ENCODE peak calls at places on chromosomes 7 and 10, in six cellular contexts. G is IMR-90, M is cardiac muscle cell, N is HFF-Myc, O is GM20000, R is fibroblast of mammary gland. J is an unnamed sample.
A peak's percentile ranks its signal among the peaks of the same experiment; 100 is the strongest.

GRCh38 chr10:20615395-20615794 is 281.7 kb downstream of the NEBL start:
- DNase-seq in N (no peak), R (no peak), O (no peak), G (no peak), M (no peak), J (no peak)

GRCh38 chr7:121049028-121049791 is 60.7 kb downstream of the CPED1 start:
- DNase-seq in M (no peak), N (no peak), G (peak; percentile 23), O (no peak), R (no peak), J (no peak)

GRCh38 chr7:107384025-107384424 is 85.8 kb upstream of the GPR22 start:
- DNase-seq in M (no peak), G (no peak), O (no peak), R (no peak), N (no peak), J (no peak)

GRCh38 chr7:7970113-7970619 is 1.6 kb downstream of the GLCCI1 start:
- DNase-seq in O (no peak), R (no peak), M (no peak), G (no peak), N (no peak), J (no peak)

GRCh38 chr7:136870799-136871487 is 2.5 kb downstream of the CHRM2 start:
- DNase-seq in N (no peak), R (no peak), O (no peak), G (no peak), M (peak; percentile 6), J (no peak)

GRCh38 chr10:119350529-119351001 is 143.2 kb downstream of the GRK5 start:
- DNase-seq in N (no peak), R (no peak), G (peak; percentile 49), M (peak; percentile 80), O (no peak), J (no peak)

GRCh38 chr10:90319188-90319914 is 538.5 kb downstream of the HTR7 start:
- DNase-seq in M (peak; percentile 81), G (peak; percentile 94), O (peak; percentile 14), R (peak; percentile 95), N (peak; percentile 92), J (peak; percentile 13)

GRCh38 chr7:124113040-124113439 is 80.2 kb upstream of the TMEM229A start:
- DNase-seq in N (no peak), M (no peak), O (no peak), R (no peak), G (no peak), J (no peak)

GRCh38 chr10:46995234-46995633 is 84.0 kb downstream of the PTPN20 start:
- DNase-seq in M (peak; percentile 7), R (no peak), N (no peak), O (no peak), G (no peak), J (no peak)

GRCh38 chr10:15180736-15181135 is 12.2 kb upstream of the NMT2 start:
- DNase-seq in N (no peak), O (no peak), M (peak; percentile 88), G (no peak), R (peak; percentile 42), J (no peak)

GRCh38 chr7:127254163-127254684 is 1.5 kb upstream of the GRM8 start:
- DNase-seq in M (no peak), N (no peak), R (no peak), O (no peak), G (no peak), J (no peak)

GRCh38 chr10:22476601-22477364 is 131.5 kb downstream of the SPAG6 start:
- DNase-seq in M (no peak), O (peak; percentile 39), G (no peak), N (no peak), R (no peak), J (peak; percentile 13)

GRCh38 chr10:71085689-71086438 is 126.5 kb upstream of the UNC5B start:
- DNase-seq in M (no peak), O (no peak), N (no peak), R (no peak), G (no peak), J (no peak)

DNA sequence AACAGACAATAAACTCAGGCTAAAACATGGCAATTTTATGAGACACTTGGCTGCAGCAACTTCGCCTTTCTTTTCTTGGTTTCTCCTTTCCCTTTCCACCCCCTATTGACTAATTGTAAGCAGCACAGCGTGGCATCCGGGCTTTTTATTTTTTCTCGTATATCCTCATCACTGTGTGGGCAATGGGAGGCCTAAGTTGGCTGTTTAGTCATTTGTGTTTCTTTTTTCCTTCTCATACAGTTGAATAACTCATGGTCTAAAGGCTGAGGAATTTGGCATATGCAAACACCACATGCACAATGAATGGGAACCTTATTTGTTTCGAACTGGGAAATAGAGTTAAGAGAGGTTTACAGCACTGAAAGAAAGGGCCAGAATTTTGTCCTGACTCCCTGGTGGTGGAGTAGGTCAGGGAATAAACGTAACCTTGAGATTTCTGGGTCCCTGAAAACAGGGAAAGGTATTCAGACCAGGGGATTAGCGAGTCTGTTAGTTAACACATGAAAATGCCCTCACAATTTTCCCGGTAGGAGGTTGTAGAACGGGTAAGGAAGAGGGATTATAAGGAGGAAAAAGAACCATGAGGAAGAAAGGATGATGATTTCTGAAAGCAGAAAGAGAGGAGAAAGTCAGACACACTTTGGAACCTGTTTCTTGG is 858.3 kb downstream of the KCNMA1 start:
- DNase-seq in G (peak; percentile 23), R (peak; percentile 26), M (no peak), O (no peak), N (peak; percentile 12), J (no peak)
- TF ChIP-seq CTCF in G (peak; percentile 10), R (peak; percentile 6), M (no peak), O (no peak), N (no peak), J (no peak)

GRCh38 chr7:110142939-110143526 is 947.9 kb upstream of the LRRN3 start:
- DNase-seq in M (no peak), R (no peak), G (no peak), N (no peak), O (no peak), J (no peak)

GRCh38 chr7:110144599-110144998 is 946.3 kb upstream of the LRRN3 start:
- DNase-seq in M (no peak), R (no peak), N (no peak), G (no peak), O (no peak), J (no peak)

GRCh38 chr7:110148054-110148453 is 942.9 kb upstream of the LRRN3 start:
- DNase-seq in G (no peak), M (no peak), O (no peak), R (no peak), N (no peak), J (no peak)
- TF ChIP-seq CTCF in G (no peak), M (no peak), O (no peak), R (no peak), N (no peak), J (no peak)

GRCh38 chr10:99540673-99541531 is 8.2 kb downstream of the NKX2-3 start:
- DNase-seq in M (no peak), O (peak; percentile 15), G (no peak), N (no peak), R (no peak), J (no peak)
- TF ChIP-seq CTCF in M (no peak), O (no peak), G (no peak), N (no peak), R (no peak), J (no peak)

GRCh38 chr7:43105521-43106120 is 6.8 kb upstream of the HECW1 start:
- DNase-seq in N (no peak), O (no peak), M (no peak), G (peak; percentile 15), R (peak; percentile 76), J (no peak)

GRCh38 chr7:43110790-43111362 is 1.6 kb upstream of the HECW1 start:
- DNase-seq in O (no peak), G (no peak), M (no peak), N (no peak), R (peak; percentile 32), J (no peak)

GRCh38 chr7:43112088-43112940 is at the start of gene HECW1:
- DNase-seq in G (no peak), N (no peak), R (no peak), M (no peak), O (no peak), J (no peak)

GRCh38 chr7:43104874-43105520 is 7.5 kb upstream of the HECW1 start:
- DNase-seq in G (no peak), O (no peak), R (peak; percentile 39), M (no peak), N (no peak), J (no peak)

DNA sequence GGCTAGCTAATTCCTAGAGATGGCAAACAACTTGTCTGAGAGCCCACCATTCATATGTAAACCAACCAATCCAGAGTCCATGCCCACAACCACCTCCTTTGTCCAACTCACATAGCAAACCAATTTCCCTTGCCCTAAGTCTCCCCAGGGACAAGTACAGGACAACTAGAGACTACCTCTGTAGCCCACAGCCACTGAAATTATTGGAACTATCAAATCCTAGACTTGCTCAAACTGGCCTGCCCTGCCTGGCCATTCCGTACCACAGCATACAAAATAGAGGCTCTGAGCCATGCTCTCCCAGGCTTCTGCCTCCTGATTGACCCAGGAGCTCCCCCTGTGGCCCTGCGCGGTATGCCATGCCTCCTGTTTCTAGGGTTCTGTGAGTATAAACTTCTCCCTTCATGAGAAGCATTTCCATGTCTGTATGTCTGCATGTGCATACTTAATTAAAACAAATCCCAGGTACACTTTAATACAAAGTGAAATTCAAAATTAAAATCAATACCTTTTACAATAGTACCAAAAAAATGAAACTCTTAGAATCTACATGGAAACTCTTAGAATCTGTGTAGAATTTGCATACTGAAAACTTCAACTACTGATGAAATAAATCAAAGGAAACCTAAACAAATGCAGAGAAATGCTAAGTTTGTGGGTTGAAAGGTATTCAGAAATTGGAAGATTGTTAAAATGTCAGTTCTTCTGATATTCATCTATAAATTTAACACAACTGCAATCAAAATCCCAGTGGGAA is 4.0 kb upstream of the HECW1 start:
- DNase-seq in G (peak; percentile 39), O (peak; percentile 77), R (peak; percentile 60), N (peak; percentile 66), M (peak; percentile 72), J (peak; percentile 83)
- TF ChIP-seq CTCF in G (peak; percentile 78), O (peak; percentile 70), R (peak; percentile 94), N (peak; percentile 98), M (peak; percentile 99), J (peak; percentile 80)

GRCh38 chr7:13989138-13989943 is at the start of gene ETV1:
- DNase-seq in R (peak; percentile 74), G (peak; percentile 60), M (peak; percentile 79), O (no peak), N (no peak), J (peak; percentile 6)
- TF ChIP-seq CTCF in R (peak; percentile 34), G (peak; percentile 37), M (peak; percentile 56), O (no peak), N (peak; percentile 36), J (no peak)

DNA sequence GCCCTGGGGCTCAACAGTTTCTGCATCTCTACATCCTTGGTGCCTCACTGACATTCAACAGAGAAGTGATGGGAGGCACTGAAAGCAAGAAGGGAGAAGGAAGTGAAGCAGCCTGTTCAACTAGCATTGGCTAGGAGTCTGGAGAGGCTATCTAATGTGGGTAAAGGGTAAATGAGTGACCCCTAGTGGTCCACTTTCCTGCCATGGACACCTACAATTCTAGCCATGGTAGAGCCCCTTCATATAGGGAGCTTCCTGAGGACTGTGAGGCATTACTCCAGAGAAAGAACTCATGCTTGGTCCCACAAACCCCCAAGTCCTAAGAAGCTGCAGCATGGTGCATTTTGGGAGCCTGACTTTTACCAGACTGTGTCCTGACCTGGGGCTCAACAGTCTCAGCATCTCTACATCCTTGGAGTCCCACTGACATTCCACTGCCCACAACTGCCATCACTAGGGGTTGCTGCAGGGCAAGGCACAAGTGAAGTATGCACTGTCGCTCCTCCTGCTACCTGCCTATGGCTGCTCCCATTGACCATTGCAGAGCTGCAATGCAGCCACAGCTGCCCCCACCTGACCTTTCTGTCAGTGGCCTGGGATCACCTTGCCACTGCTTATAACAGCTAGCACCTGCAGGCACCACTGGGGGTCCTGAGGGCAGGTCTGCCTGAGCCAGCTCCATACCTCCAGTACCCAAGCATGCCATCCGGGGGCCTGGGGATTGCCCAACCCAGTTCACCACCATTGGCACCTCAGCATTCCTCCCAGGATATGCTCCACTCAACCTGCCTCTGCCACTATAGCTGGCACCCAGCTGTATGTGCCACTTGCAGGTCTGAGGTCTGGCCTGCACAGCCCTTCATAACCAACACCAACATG is 44.1 kb upstream of the CDK6 start:
- DNase-seq in M (peak; percentile 51), N (no peak), O (peak; percentile 40), R (peak; percentile 37), G (no peak), J (peak; percentile 24)
- TF ChIP-seq CTCF in M (peak; percentile 33), N (no peak), O (peak; percentile 8), R (peak; percentile 29), G (peak; percentile 0), J (peak; percentile 12)